ENCODE peak calls at places on chromosome 1, in seven cellular contexts. T is ovary, E is colonic mucosa, Z is Peyer's patch, R is GM12864, J is epithelial cell of esophagus, B is fibroblast of mammary gland. K is an unnamed sample.
A peak's percentile ranks its signal among the peaks of the same experiment; 100 is the strongest.

GRCh38 chr1:90925928-90926869 is 95.6 kb downstream of the ZNF644 start:
- DNase-seq in R (no peak), B (peak; percentile 53), E (no peak), T (no peak), Z (no peak), J (peak; percentile 27), K (no peak)

GRCh38 chr1:150126811-150127210 is 22.9 kb upstream of the PLEKHO1 start:
- DNase-seq in Z (no peak), B (no peak), T (no peak), J (no peak), R (no peak), E (no peak), K (no peak)

GRCh38 chr1:29282924-29283803 is 46.8 kb downstream of the PTPRU start:
- DNase-seq in E (peak; percentile 66), R (peak; percentile 31), Z (no peak), T (peak; percentile 35), J (peak; percentile 30), B (peak; percentile 45), K (peak; percentile 59)

GRCh38 chr1:211752951-211753486 is 77.5 kb downstream of the LPGAT1 start:
- DNase-seq in T (no peak), R (no peak), B (no peak), J (no peak), Z (no peak), E (no peak), K (no peak)

GRCh38 chr1:64296459-64296858 is 93.0 kb downstream of the UBE2U start:
- DNase-seq in E (no peak), R (no peak), B (no peak), Z (no peak), J (no peak), T (no peak), K (no peak)

GRCh38 chr1:54237656-54238055 is 37.7 kb downstream of the MRPL37 start:
- DNase-seq in E (no peak), J (no peak), T (no peak), R (no peak), Z (no peak), B (peak; percentile 17), K (no peak)

GRCh38 chr1:230641346-230641745 is 935 bp upstream of the COG2 start:
- DNase-seq in R (no peak), Z (no peak), B (peak; percentile 44), T (no peak), J (peak; percentile 42), E (no peak), K (no peak)

GRCh38 chr1:207999274-207999915 is 88.5 kb upstream of the CD34 start:
- DNase-seq in B (no peak), J (no peak), E (no peak), T (no peak), R (no peak), Z (no peak), K (no peak)

GRCh38 chr1:101261629-101262028 is 24.8 kb downstream of the S1PR1 start:
- DNase-seq in R (no peak), T (no peak), E (no peak), B (no peak), J (no peak), Z (no peak), K (no peak)

DNA sequence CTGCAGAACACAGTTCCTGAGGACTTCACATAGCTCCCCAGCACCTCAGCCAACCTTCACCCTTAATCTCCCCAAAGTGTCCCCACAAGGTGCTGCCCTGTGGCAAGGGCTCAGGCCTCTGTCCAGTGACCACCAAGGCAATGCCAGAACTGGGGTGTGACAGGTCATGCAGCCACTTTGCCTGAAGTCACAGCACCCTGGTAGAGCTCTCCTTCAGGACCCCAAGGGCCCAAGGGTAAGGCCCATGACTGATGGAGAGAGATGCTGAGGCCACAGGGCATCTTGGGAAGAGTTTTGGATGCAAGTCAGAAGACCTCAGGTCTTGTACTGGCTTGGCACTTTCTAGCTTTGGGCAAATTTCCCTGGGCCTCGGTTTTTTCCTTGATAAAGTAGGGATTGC is 783 bp upstream of the FCMR start:
- DNase-seq in T (no peak), B (no peak), Z (no peak), R (no peak), E (no peak), J (no peak), K (no peak)
- H3K4me3 ChIP-seq in T (no peak overlapping the region), B (no peak overlapping the region), Z (peak overlapping the region; percentile 11), R (peak overlapping the region; percentile 71), E (no peak overlapping the region), J (no peak overlapping the region), K (peak overlapping the region; percentile 61)

DNA sequence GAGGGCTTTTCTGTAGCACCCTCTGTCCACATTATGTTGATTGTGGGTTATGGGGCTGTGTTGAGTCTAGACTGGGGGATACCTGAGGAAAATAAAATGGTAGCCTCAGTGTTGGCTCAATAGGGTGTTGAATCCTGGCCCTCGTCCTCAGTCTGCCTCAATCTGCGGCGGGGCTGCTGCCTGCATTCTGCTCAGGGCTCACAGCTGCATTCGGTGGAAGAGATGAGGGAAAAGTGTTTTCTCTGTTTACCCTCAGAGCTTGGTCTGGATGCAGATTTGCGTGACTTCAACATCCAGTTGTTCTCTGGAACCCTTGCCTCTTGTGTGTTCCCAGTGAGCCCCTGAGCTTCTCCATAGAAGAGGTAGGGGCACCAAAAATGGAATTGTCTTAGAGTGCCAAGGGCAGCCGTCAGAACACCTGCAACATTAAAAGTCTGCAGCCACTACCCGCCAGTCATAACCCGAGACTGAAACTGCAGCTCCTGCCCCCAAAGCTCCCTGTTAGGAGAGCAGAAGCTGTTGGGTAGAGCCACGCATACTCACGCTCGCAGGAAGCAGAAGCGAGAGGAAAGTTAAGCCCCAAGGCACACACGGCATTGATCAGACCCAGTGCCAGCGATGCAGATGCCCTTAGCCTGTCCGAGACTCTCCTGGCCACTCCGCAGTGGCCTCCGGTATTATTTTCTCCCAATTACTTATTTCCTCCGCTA is 215.3 kb upstream of the C1orf174 start:
- DNase-seq in J (no peak), B (no peak), T (no peak), E (no peak), R (no peak), Z (no peak), K (no peak)
- TF ChIP-seq CTCF in J (no peak), B (no peak), T (no peak), E (no peak), R (no peak), Z (no peak), K (no peak)

GRCh38 chr1:246213502-246213901 is 293.6 kb downstream of the SMYD3 start:
- DNase-seq in Z (no peak), R (no peak), B (no peak), T (no peak), E (no peak), J (no peak), K (no peak)
- H3K4me3 ChIP-seq in Z (no peak overlapping the region), R (no peak overlapping the region), B (no peak overlapping the region), T (no peak overlapping the region), E (no peak overlapping the region), J (no peak overlapping the region), K (no peak overlapping the region)

GRCh38 chr1:6547301-6547700 is 7.0 kb downstream of the NOL9 start:
- DNase-seq in E (no peak), Z (no peak), R (no peak), T (no peak), J (peak; percentile 57), B (peak; percentile 33), K (no peak)
- TF ChIP-seq CTCF in E (no peak), Z (no peak), R (no peak), T (no peak), J (peak; percentile 25), B (no peak), K (no peak)

K was measured in GM12865.